ENCODE peak calls at places on chromosomes 6 and 20, in nine cellular contexts. F is CD8-positive, alpha-beta T cell; C is activated CD8-positive, alpha-beta memory T cell treated with anti-CD3 and anti-CD28 coated beads, Interleukin-2, amount 50 U/mL, for 4 hours; G is D341Med; D is mesothelial cell of epicardium; R is activated naive CD4-positive, alpha-beta T cell treated with anti-CD3 and anti-CD28 coated beads for 36 hours; N is activated CD4-positive, CD25-positive, alpha-beta regulatory T cell; L is germinal center; P is omental fat pad. Q is an unnamed sample.

GRCh38 chr6:123000244-123000770 is 4.3 kb downstream of the CLVS2 start:
- DNase-seq in F (no peak), C (no peak), G (no peak), D (no peak), R (no peak), N (no peak), L (no peak), P (no peak), Q (no peak)

GRCh38 chr6:112877134-112878100 is 530.3 kb downstream of the RFPL4B start:
- DNase-seq in F (no peak), C (no peak), G (no peak), D (no peak), R (no peak), N (no peak), L (no peak), P (no peak), Q (no peak)

GRCh38 chr20:10924628-10925266 is 250.9 kb upstream of the JAG1 start:
- DNase-seq in F (no peak), C (no peak), G (no peak), D (no peak), R (no peak), N (no peak), L (no peak), P (no peak), Q (peak)

GRCh38 chr6:86825436-86825835 is 111.9 kb upstream of the HTR1E start:
- DNase-seq in F (no peak), C (no peak), G (no peak), D (no peak), R (no peak), N (no peak), L (no peak), P (no peak), Q (no peak)

GRCh38 chr20:986733-987355 is 15.3 kb downstream of the RSPO4 start:
- DNase-seq in F (no peak), C (no peak), G (no peak), D (no peak), R (no peak), N (no peak), L (no peak), P (no peak), Q (no peak)

GRCh38 chr6:31480574-31480973 is 17.4 kb upstream of the MICB start:
- DNase-seq in F (no peak), C (no peak), G (no peak), D (no peak), R (no peak), N (no peak), L (no peak), P (no peak), Q (no peak)

GRCh38 chr20:58361549-58361948 is 27.5 kb upstream of the VAPB start:
- DNase-seq in F (no peak), C (no peak), G (no peak), D (no peak), R (no peak), N (no peak), L (no peak), P (no peak), Q (no peak)

GRCh38 chr6:68391953-68392352 is 243.1 kb upstream of the ADGRB3 start:
- DNase-seq in F (no peak), C (no peak), G (no peak), D (no peak), R (no peak), N (no peak), L (no peak), P (no peak), Q (no peak)

GRCh38 chr20:16051968-16052367 is 521.3 kb downstream of the KIF16B start:
- DNase-seq in F (no peak), C (no peak), G (no peak), D (no peak), R (no peak), N (no peak), L (no peak), P (no peak), Q (no peak)